ENCODE peak calls at places on chromosomes 1 and 21, in six cellular contexts. One of them, this sample, is unnamed.
A peak's percentile ranks its signal among the peaks of the same experiment; 100 is the strongest.

GRCh38 chr21:31897311-31897710 is 24.5 kb downstream of the HUNK start:
- DNase-seq in tibial nerve: no peak
- DNase-seq in AG10803: peak; percentile 76
- DNase-seq in aorta: no peak
- DNase-seq in pancreas: no peak
- DNase-seq in body of pancreas: no peak
- DNase-seq in this sample: no peak

GRCh38 chr1:233566886-233567285 is 47.0 kb upstream of the KCNK1 start:
- DNase-seq in tibial nerve: no peak
- DNase-seq in AG10803: no peak
- DNase-seq in aorta: no peak
- DNase-seq in pancreas: no peak
- DNase-seq in body of pancreas: no peak
- DNase-seq in this sample: no peak

GRCh38 chr1:56550132-56550531 is 29.2 kb downstream of the PLPP3 start:
- DNase-seq in tibial nerve: no peak
- DNase-seq in AG10803: no peak
- DNase-seq in aorta: no peak
- DNase-seq in pancreas: no peak
- DNase-seq in body of pancreas: no peak
- DNase-seq in this sample: no peak

GRCh38 chr1:158180741-158181576 is at the start of gene CD1D:
- DNase-seq in tibial nerve: no peak
- DNase-seq in AG10803: no peak
- DNase-seq in aorta: peak; percentile 81
- DNase-seq in pancreas: no peak
- DNase-seq in body of pancreas: peak; percentile 18
- DNase-seq in this sample: peak; percentile 82

GRCh38 chr1:25787477-25788043 is 12.4 kb upstream of the SELENON start:
- DNase-seq in tibial nerve: no peak
- DNase-seq in AG10803: no peak
- DNase-seq in aorta: no peak
- DNase-seq in pancreas: no peak
- DNase-seq in body of pancreas: no peak
- DNase-seq in this sample: no peak

GRCh38 chr1:203039609-203040517 is 13.6 kb downstream of the PPFIA4 start:
- DNase-seq in tibial nerve: no peak
- DNase-seq in AG10803: no peak
- DNase-seq in aorta: no peak
- DNase-seq in pancreas: no peak
- DNase-seq in body of pancreas: no peak
- DNase-seq in this sample: no peak

GRCh38 chr1:215076312-215076711 is 6.2 kb upstream of the KCNK2 start:
- DNase-seq in tibial nerve: no peak
- DNase-seq in AG10803: peak; percentile 41
- DNase-seq in aorta: no peak
- DNase-seq in pancreas: no peak
- DNase-seq in body of pancreas: no peak
- DNase-seq in this sample: peak; percentile 89

GRCh38 chr1:110239491-110240430 is 29.6 kb downstream of the KCNC4 start:
- DNase-seq in tibial nerve: no peak
- DNase-seq in AG10803: peak; percentile 75
- DNase-seq in aorta: peak; percentile 63
- DNase-seq in pancreas: no peak
- DNase-seq in body of pancreas: no peak
- DNase-seq in this sample: peak; percentile 34

GRCh38 chr1:247448107-247448778 is 9.7 kb downstream of the OR2B11 start:
- DNase-seq in tibial nerve: peak; percentile 35
- DNase-seq in AG10803: peak; percentile 55
- DNase-seq in aorta: peak; percentile 86
- DNase-seq in pancreas: peak; percentile 43
- DNase-seq in body of pancreas: peak; percentile 68
- DNase-seq in this sample: peak; percentile 67

GRCh38 chr21:29613877-29614276 is 315.2 kb downstream of the BACH1 start:
- DNase-seq in tibial nerve: no peak
- DNase-seq in AG10803: no peak
- DNase-seq in aorta: no peak
- DNase-seq in pancreas: no peak
- DNase-seq in body of pancreas: no peak
- DNase-seq in this sample: no peak

GRCh38 chr1:171715813-171716251 is 26.0 kb downstream of the VAMP4 start:
- DNase-seq in tibial nerve: no peak
- DNase-seq in AG10803: peak; percentile 33
- DNase-seq in aorta: no peak
- DNase-seq in pancreas: no peak
- DNase-seq in body of pancreas: no peak
- DNase-seq in this sample: peak; percentile 47

GRCh38 chr1:193143285-193143684 is 21.5 kb downstream of the CDC73 start:
- DNase-seq in tibial nerve: no peak
- DNase-seq in AG10803: peak; percentile 21
- DNase-seq in aorta: no peak
- DNase-seq in pancreas: no peak
- DNase-seq in body of pancreas: no peak
- DNase-seq in this sample: peak; percentile 51
- H3K4me3 ChIP-seq in tibial nerve: no peak overlapping the region
- H3K4me3 ChIP-seq in AG10803: no peak overlapping the region
- H3K4me3 ChIP-seq in aorta: no peak overlapping the region
- H3K4me3 ChIP-seq in pancreas: no peak overlapping the region
- H3K4me3 ChIP-seq in body of pancreas: no peak overlapping the region
- H3K4me3 ChIP-seq in this sample: no peak overlapping the region

GRCh38 chr1:183235503-183235902 is 49.4 kb downstream of the LAMC2 start:
- DNase-seq in tibial nerve: no peak
- DNase-seq in AG10803: no peak
- DNase-seq in aorta: no peak
- DNase-seq in pancreas: no peak
- DNase-seq in body of pancreas: no peak
- DNase-seq in this sample: peak; percentile 60
- H3K4me3 ChIP-seq in tibial nerve: peak overlapping the region; percentile 29
- H3K4me3 ChIP-seq in AG10803: peak overlapping the region; percentile 63
- H3K4me3 ChIP-seq in aorta: no peak overlapping the region
- H3K4me3 ChIP-seq in pancreas: no peak overlapping the region
- H3K4me3 ChIP-seq in body of pancreas: no peak overlapping the region
- H3K4me3 ChIP-seq in this sample: peak overlapping the region; percentile 48

DNA sequence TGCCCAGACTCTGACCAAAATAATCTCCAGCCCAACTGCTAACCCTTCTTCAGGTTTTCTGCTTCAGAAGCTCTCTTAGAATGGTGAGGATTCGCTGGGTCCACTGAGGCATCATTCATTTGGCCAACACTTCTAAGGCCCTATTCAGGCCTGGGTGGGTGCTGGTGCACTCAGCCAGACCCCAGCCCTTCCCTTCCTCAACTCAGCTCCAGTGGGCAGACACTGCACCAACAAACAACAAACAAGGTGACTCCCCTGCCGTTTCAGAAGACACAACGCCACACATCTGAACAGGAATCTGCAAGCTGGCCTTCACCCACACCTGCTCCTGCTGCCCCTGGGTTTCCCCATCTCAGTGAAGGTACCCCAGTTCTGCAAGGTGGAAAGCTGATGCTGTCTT is 6.0 kb downstream of the HEYL start:
- DNase-seq in tibial nerve: no peak
- DNase-seq in AG10803: no peak
- DNase-seq in aorta: no peak
- DNase-seq in pancreas: no peak
- DNase-seq in body of pancreas: no peak
- DNase-seq in this sample: no peak
- H3K4me3 ChIP-seq in tibial nerve: peak overlapping the region; percentile 41
- H3K4me3 ChIP-seq in AG10803: no peak overlapping the region
- H3K4me3 ChIP-seq in aorta: no peak overlapping the region
- H3K4me3 ChIP-seq in pancreas: peak overlapping the region; percentile 38
- H3K4me3 ChIP-seq in body of pancreas: no peak overlapping the region
- H3K4me3 ChIP-seq in this sample: no peak overlapping the region

GRCh38 chr1:63316540-63316939 is 5.8 kb upstream of the FOXD3 start:
- DNase-seq in tibial nerve: no peak
- DNase-seq in AG10803: no peak
- DNase-seq in aorta: no peak
- DNase-seq in pancreas: no peak
- DNase-seq in body of pancreas: no peak
- DNase-seq in this sample: no peak
- H3K4me3 ChIP-seq in tibial nerve: peak overlapping the region; percentile 69
- H3K4me3 ChIP-seq in AG10803: no peak overlapping the region
- H3K4me3 ChIP-seq in aorta: no peak overlapping the region
- H3K4me3 ChIP-seq in pancreas: peak overlapping the region; percentile 68
- H3K4me3 ChIP-seq in body of pancreas: no peak overlapping the region
- H3K4me3 ChIP-seq in this sample: no peak overlapping the region

DNA sequence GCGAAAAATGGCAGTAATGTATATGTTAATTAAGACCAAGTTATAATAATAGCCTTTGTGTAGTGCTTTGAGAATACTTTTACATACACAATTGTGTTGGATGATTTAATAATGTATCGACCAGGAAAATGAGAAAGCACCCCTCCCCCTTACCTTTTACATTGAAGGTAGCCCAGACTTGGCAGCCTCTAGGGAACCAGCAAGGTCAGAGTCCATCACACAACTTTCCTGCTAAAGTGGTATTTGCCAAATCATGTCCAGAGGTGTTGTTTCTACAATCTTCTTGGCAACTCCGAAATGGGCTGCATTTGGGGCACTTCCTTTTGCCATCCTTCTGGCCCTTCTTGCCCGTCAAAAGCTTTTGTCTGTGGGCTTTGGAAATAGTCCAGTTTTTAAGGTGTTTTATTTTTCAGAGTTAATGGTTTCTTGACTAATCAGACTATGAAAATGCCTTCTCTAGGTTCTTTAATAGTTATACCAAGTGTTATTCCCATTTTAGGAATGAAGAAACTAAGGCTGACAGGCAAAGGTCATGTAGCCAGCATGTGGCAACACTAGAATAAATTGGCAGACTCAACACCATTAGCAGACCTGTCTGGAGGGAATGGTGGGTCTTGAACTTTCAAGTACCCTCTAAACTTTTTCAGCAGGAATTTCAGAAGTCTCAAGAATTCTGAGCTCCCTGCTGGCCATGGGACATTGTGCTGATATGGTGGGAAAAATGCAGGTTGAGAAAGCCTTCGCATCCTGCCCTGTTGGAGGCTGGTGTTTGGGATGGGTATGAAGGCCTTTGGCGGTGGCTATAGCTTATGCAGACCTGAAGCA is 6.8 kb downstream of the ATP1A1 start:
- DNase-seq in tibial nerve: no peak
- DNase-seq in AG10803: no peak
- DNase-seq in aorta: no peak
- DNase-seq in pancreas: peak; percentile 67
- DNase-seq in body of pancreas: peak; percentile 74
- DNase-seq in this sample: peak; percentile 19
- H3K4me3 ChIP-seq in tibial nerve: no peak overlapping the region
- H3K4me3 ChIP-seq in AG10803: no peak overlapping the region
- H3K4me3 ChIP-seq in aorta: no peak overlapping the region
- H3K4me3 ChIP-seq in pancreas: peak overlapping the region; percentile 8
- H3K4me3 ChIP-seq in body of pancreas: no peak overlapping the region
- H3K4me3 ChIP-seq in this sample: no peak overlapping the region

DNA sequence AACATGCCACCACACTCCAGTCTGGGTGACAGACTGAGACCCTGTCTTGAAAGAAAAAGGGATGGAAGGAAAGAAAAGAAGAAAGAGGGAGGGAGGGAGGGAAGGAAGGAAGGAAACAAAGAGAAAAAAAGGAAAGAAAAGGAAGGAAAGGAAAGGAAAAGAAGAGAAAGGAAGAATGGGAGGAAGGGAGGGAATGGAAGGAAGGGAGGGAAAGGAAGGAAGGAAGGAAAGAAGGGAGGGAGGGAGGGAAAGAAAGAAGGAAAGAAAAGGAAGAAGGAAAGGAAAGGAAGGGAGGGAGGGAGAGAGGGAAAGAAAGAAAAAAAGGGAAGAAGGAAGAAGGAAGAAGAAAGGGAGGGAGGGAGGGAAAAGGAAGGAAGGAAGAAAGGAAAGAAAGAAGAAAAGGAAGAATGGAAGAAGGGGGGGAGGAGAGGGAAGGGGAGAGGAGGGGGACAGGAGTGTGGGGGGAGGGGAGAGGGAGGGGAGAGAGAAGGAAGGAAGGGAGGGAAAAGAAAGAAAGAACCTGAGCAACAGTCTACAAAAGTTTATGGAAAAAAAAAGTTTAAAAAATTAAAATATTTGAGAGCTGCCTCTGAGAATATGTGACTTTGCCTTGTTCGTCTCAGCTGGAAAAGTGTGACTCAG is 5.1 kb upstream of the PPP1R15B start:
- DNase-seq in tibial nerve: no peak
- DNase-seq in AG10803: no peak
- DNase-seq in aorta: no peak
- DNase-seq in pancreas: no peak
- DNase-seq in body of pancreas: no peak
- DNase-seq in this sample: no peak
- H3K4me3 ChIP-seq in tibial nerve: peak overlapping the region; percentile 24
- H3K4me3 ChIP-seq in AG10803: peak overlapping the region; percentile 49
- H3K4me3 ChIP-seq in aorta: no peak overlapping the region
- H3K4me3 ChIP-seq in pancreas: peak overlapping the region; percentile 25
- H3K4me3 ChIP-seq in body of pancreas: no peak overlapping the region
- H3K4me3 ChIP-seq in this sample: peak overlapping the region; percentile 30

GRCh38 chr1:211839106-211839505 is 8.5 kb upstream of the LPGAT1 start:
- DNase-seq in tibial nerve: no peak
- DNase-seq in AG10803: no peak
- DNase-seq in aorta: no peak
- DNase-seq in pancreas: no peak
- DNase-seq in body of pancreas: no peak
- DNase-seq in this sample: no peak

GRCh38 chr1:211843018-211843417 is 12.5 kb upstream of the LPGAT1 start:
- DNase-seq in tibial nerve: no peak
- DNase-seq in AG10803: no peak
- DNase-seq in aorta: no peak
- DNase-seq in pancreas: no peak
- DNase-seq in body of pancreas: no peak
- DNase-seq in this sample: no peak

GRCh38 chr1:211842518-211842917 is 12.0 kb upstream of the LPGAT1 start:
- DNase-seq in tibial nerve: no peak
- DNase-seq in AG10803: no peak
- DNase-seq in aorta: no peak
- DNase-seq in pancreas: no peak
- DNase-seq in body of pancreas: no peak
- DNase-seq in this sample: no peak

GRCh38 chr1:211843507-211844298 is 13.1 kb upstream of the LPGAT1 start:
- DNase-seq in tibial nerve: no peak
- DNase-seq in AG10803: no peak
- DNase-seq in aorta: no peak
- DNase-seq in pancreas: no peak
- DNase-seq in body of pancreas: no peak
- DNase-seq in this sample: no peak
- H3K4me3 ChIP-seq in tibial nerve: no peak overlapping the region
- H3K4me3 ChIP-seq in AG10803: no peak overlapping the region
- H3K4me3 ChIP-seq in aorta: no peak overlapping the region
- H3K4me3 ChIP-seq in pancreas: no peak overlapping the region
- H3K4me3 ChIP-seq in body of pancreas: no peak overlapping the region
- H3K4me3 ChIP-seq in this sample: no peak overlapping the region